ENCODE peak calls at places on chromosomes 6 and 20, in six cellular contexts. One of them, this sample, is unnamed.
A peak's percentile ranks its signal among the peaks of the same experiment; 100 is the strongest.

GRCh38 chr20:20273281-20273680 is 94.6 kb upstream of the INSM1 start:
- DNase-seq in tibial nerve: no peak
- DNase-seq in activated CD8-positive, alpha-beta T cell treated with anti-CD3 and anti-CD28 coated beads for 36 hours: no peak
- DNase-seq in spleen: no peak
- DNase-seq in H1: no peak
- DNase-seq in lung: no peak
- DNase-seq in this sample: no peak

GRCh38 chr20:699811-700338 is 24.3 kb upstream of the SCRT2 start:
- DNase-seq in H1: no peak
- DNase-seq in tibial nerve: no peak
- DNase-seq in lung: no peak
- DNase-seq in spleen: peak; percentile 64
- DNase-seq in activated CD8-positive, alpha-beta T cell treated with anti-CD3 and anti-CD28 coated beads for 36 hours: no peak
- DNase-seq in this sample: no peak

GRCh38 chr6:14165091-14165490 is 47.5 kb downstream of the CD83 start:
- DNase-seq in H1: no peak
- DNase-seq in spleen: no peak
- DNase-seq in activated CD8-positive, alpha-beta T cell treated with anti-CD3 and anti-CD28 coated beads for 36 hours: no peak
- DNase-seq in tibial nerve: no peak
- DNase-seq in lung: no peak
- DNase-seq in this sample: no peak

GRCh38 chr6:34543421-34543820 is 12.7 kb downstream of the SPDEF start:
- DNase-seq in H1: no peak
- DNase-seq in activated CD8-positive, alpha-beta T cell treated with anti-CD3 and anti-CD28 coated beads for 36 hours: no peak
- DNase-seq in tibial nerve: no peak
- DNase-seq in spleen: no peak
- DNase-seq in lung: no peak
- DNase-seq in this sample: no peak

GRCh38 chr6:5302220-5302946 is 41.1 kb downstream of the FARS2 start:
- DNase-seq in H1: no peak
- DNase-seq in lung: no peak
- DNase-seq in activated CD8-positive, alpha-beta T cell treated with anti-CD3 and anti-CD28 coated beads for 36 hours: peak; percentile 76
- DNase-seq in tibial nerve: no peak
- DNase-seq in spleen: no peak
- DNase-seq in this sample: no peak

GRCh38 chr6:140979642-140980091 is 1153.1 kb upstream of the GJE1 start:
- DNase-seq in spleen: no peak
- DNase-seq in activated CD8-positive, alpha-beta T cell treated with anti-CD3 and anti-CD28 coated beads for 36 hours: no peak
- DNase-seq in lung: peak; percentile 30
- DNase-seq in tibial nerve: peak; percentile 14
- DNase-seq in H1: no peak
- DNase-seq in this sample: no peak

GRCh38 chr6:35357671-35358070 is 15.3 kb downstream of the PPARD start:
- DNase-seq in lung: no peak
- DNase-seq in activated CD8-positive, alpha-beta T cell treated with anti-CD3 and anti-CD28 coated beads for 36 hours: no peak
- DNase-seq in tibial nerve: no peak
- DNase-seq in H1: no peak
- DNase-seq in spleen: no peak
- DNase-seq in this sample: no peak

GRCh38 chr6:165925474-165926156 is 242.0 kb downstream of the TBXT start:
- DNase-seq in activated CD8-positive, alpha-beta T cell treated with anti-CD3 and anti-CD28 coated beads for 36 hours: no peak
- DNase-seq in lung: no peak
- DNase-seq in H1: no peak
- DNase-seq in spleen: no peak
- DNase-seq in tibial nerve: no peak
- DNase-seq in this sample: no peak

GRCh38 chr20:6708010-6708409 is 59.5 kb upstream of the BMP2 start:
- DNase-seq in tibial nerve: peak; percentile 34
- DNase-seq in spleen: no peak
- DNase-seq in activated CD8-positive, alpha-beta T cell treated with anti-CD3 and anti-CD28 coated beads for 36 hours: no peak
- DNase-seq in H1: no peak
- DNase-seq in lung: peak; percentile 77
- DNase-seq in this sample: no peak

GRCh38 chr6:70520575-70520974 is 46.2 kb upstream of the SDHAF4 start:
- DNase-seq in lung: no peak
- DNase-seq in H1: no peak
- DNase-seq in tibial nerve: no peak
- DNase-seq in activated CD8-positive, alpha-beta T cell treated with anti-CD3 and anti-CD28 coated beads for 36 hours: no peak
- DNase-seq in spleen: no peak
- DNase-seq in this sample: no peak

GRCh38 chr20:21523895-21524294 is 10.0 kb upstream of the NKX2-2 start:
- DNase-seq in H1: no peak
- DNase-seq in activated CD8-positive, alpha-beta T cell treated with anti-CD3 and anti-CD28 coated beads for 36 hours: no peak
- DNase-seq in spleen: no peak
- DNase-seq in tibial nerve: no peak
- DNase-seq in lung: no peak
- DNase-seq in this sample: no peak

GRCh38 chr6:170497845-170498281 is 55.2 kb downstream of the PSMB1 start:
- DNase-seq in lung: no peak
- DNase-seq in tibial nerve: no peak
- DNase-seq in spleen: no peak
- DNase-seq in H1: peak; percentile 67
- DNase-seq in activated CD8-positive, alpha-beta T cell treated with anti-CD3 and anti-CD28 coated beads for 36 hours: no peak
- DNase-seq in this sample: no peak

GRCh38 chr6:170269151-170269872 is 21.6 kb downstream of the DLL1 start:
- DNase-seq in H1: peak; percentile 55
- DNase-seq in tibial nerve: no peak
- DNase-seq in lung: no peak
- DNase-seq in spleen: no peak
- DNase-seq in activated CD8-positive, alpha-beta T cell treated with anti-CD3 and anti-CD28 coated beads for 36 hours: no peak
- DNase-seq in this sample: no peak

GRCh38 chr6:93418448-93419303 is 683 bp downstream of the EPHA7 start:
- DNase-seq in spleen: peak; percentile 78
- DNase-seq in lung: peak; percentile 28
- DNase-seq in H1: peak; percentile 79
- DNase-seq in activated CD8-positive, alpha-beta T cell treated with anti-CD3 and anti-CD28 coated beads for 36 hours: peak; percentile 2
- DNase-seq in tibial nerve: no peak
- DNase-seq in this sample: peak; percentile 19

GRCh38 chr20:3177746-3178477 is 4.6 kb upstream of the LZTS3 start:
- DNase-seq in activated CD8-positive, alpha-beta T cell treated with anti-CD3 and anti-CD28 coated beads for 36 hours: no peak
- DNase-seq in tibial nerve: no peak
- DNase-seq in H1: no peak
- DNase-seq in spleen: peak; percentile 29
- DNase-seq in lung: no peak
- DNase-seq in this sample: no peak

GRCh38 chr6:37653933-37654565 is 43.6 kb downstream of the MDGA1 start:
- DNase-seq in lung: no peak
- DNase-seq in spleen: no peak
- DNase-seq in tibial nerve: no peak
- DNase-seq in H1: peak; percentile 81
- DNase-seq in activated CD8-positive, alpha-beta T cell treated with anti-CD3 and anti-CD28 coated beads for 36 hours: peak; percentile 77
- DNase-seq in this sample: no peak

GRCh38 chr20:43681991-43682410 is 15.1 kb downstream of the MYBL2 start:
- DNase-seq in tibial nerve: no peak
- DNase-seq in spleen: peak; percentile 92
- DNase-seq in lung: no peak
- DNase-seq in activated CD8-positive, alpha-beta T cell treated with anti-CD3 and anti-CD28 coated beads for 36 hours: peak; percentile 13
- DNase-seq in H1: no peak
- DNase-seq in this sample: no peak

GRCh38 chr6:118746100-118746874 is 94.9 kb upstream of the CEP85L start:
- DNase-seq in H1: no peak
- DNase-seq in spleen: no peak
- DNase-seq in tibial nerve: no peak
- DNase-seq in lung: no peak
- DNase-seq in activated CD8-positive, alpha-beta T cell treated with anti-CD3 and anti-CD28 coated beads for 36 hours: no peak
- DNase-seq in this sample: no peak

DNA sequence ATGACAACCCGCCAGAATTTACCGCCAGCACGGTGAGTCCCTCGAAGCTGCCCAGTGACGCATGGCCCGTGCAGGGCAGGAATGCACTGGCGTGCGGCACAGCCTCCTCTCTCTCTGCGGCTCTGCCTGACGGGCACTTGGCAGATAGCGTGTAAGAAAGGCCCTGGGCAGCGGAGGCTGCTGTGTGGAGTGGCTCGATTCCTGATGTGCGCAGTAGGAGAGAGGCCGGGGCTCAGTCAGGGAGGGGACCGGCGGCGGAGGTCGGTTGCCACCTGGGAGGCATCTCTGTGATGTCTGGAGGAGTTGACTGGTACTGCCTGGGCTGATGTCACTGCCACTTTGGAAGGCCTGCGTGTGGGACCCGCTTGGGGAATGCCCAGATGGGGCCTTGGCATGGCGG is 170.7 kb downstream of the TAF4 start:
- DNase-seq in activated CD8-positive, alpha-beta T cell treated with anti-CD3 and anti-CD28 coated beads for 36 hours: no peak
- DNase-seq in tibial nerve: no peak
- DNase-seq in spleen: peak; percentile 73
- DNase-seq in H1: no peak
- DNase-seq in lung: no peak
- DNase-seq in this sample: no peak
- TF ChIP-seq CTCF in activated CD8-positive, alpha-beta T cell treated with anti-CD3 and anti-CD28 coated beads for 36 hours: no peak
- TF ChIP-seq CTCF in tibial nerve: no peak
- TF ChIP-seq CTCF in spleen: no peak
- TF ChIP-seq CTCF in H1: no peak
- TF ChIP-seq CTCF in lung: no peak
- TF ChIP-seq CTCF in this sample: no peak

GRCh38 chr20:5328228-5328627 is 11.5 kb upstream of the PROKR2 start:
- DNase-seq in spleen: no peak
- DNase-seq in tibial nerve: no peak
- DNase-seq in H1: no peak
- DNase-seq in lung: no peak
- DNase-seq in activated CD8-positive, alpha-beta T cell treated with anti-CD3 and anti-CD28 coated beads for 36 hours: no peak
- DNase-seq in this sample: no peak

DNA sequence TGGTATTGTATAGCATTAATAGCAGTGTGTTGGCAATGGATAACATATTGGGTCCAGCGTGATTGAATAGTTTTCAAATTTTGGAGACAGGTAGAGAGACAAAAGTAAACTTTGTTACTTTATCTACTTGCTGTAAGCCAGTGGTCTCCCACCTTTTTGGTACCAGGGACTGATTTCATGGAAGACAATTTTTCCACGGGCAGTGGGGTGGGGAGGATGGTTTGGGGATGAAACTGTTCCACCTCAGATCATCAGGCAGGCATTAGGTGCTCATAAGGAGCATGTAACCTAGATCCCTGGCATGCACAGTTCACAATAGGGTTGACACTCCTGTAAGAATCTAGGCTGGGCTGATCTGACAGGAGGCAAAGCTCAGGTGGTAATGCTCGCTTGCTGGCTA is 14.6 kb upstream of the PROKR2 start:
- DNase-seq in H1: no peak
- DNase-seq in tibial nerve: no peak
- DNase-seq in lung: no peak
- DNase-seq in spleen: no peak
- DNase-seq in activated CD8-positive, alpha-beta T cell treated with anti-CD3 and anti-CD28 coated beads for 36 hours: no peak
- DNase-seq in this sample: no peak
- TF ChIP-seq CTCF in H1: no peak
- TF ChIP-seq CTCF in tibial nerve: no peak
- TF ChIP-seq CTCF in lung: no peak
- TF ChIP-seq CTCF in spleen: no peak
- TF ChIP-seq CTCF in activated CD8-positive, alpha-beta T cell treated with anti-CD3 and anti-CD28 coated beads for 36 hours: no peak
- TF ChIP-seq CTCF in this sample: no peak

GRCh38 chr6:131694832-131695426 is 6.3 kb downstream of the OR2A4 start:
- DNase-seq in tibial nerve: peak; percentile 37
- DNase-seq in lung: peak; percentile 45
- DNase-seq in H1: peak; percentile 63
- DNase-seq in spleen: no peak
- DNase-seq in activated CD8-positive, alpha-beta T cell treated with anti-CD3 and anti-CD28 coated beads for 36 hours: peak; percentile 62
- DNase-seq in this sample: no peak
- TF ChIP-seq CTCF in tibial nerve: peak; percentile 79
- TF ChIP-seq CTCF in lung: peak; percentile 61
- TF ChIP-seq CTCF in H1: peak; percentile 92
- TF ChIP-seq CTCF in spleen: peak; percentile 42
- TF ChIP-seq CTCF in activated CD8-positive, alpha-beta T cell treated with anti-CD3 and anti-CD28 coated beads for 36 hours: peak; percentile 73
- TF ChIP-seq CTCF in this sample: peak; percentile 69

GRCh38 chr6:12636336-12636735 is 80.2 kb upstream of the PHACTR1 start:
- DNase-seq in lung: no peak
- DNase-seq in tibial nerve: no peak
- DNase-seq in H1: no peak
- DNase-seq in spleen: no peak
- DNase-seq in activated CD8-positive, alpha-beta T cell treated with anti-CD3 and anti-CD28 coated beads for 36 hours: no peak
- DNase-seq in this sample: no peak
- TF ChIP-seq CTCF in lung: no peak
- TF ChIP-seq CTCF in tibial nerve: no peak
- TF ChIP-seq CTCF in H1: no peak
- TF ChIP-seq CTCF in spleen: no peak
- TF ChIP-seq CTCF in activated CD8-positive, alpha-beta T cell treated with anti-CD3 and anti-CD28 coated beads for 36 hours: no peak
- TF ChIP-seq CTCF in this sample: no peak

GRCh38 chr20:38612921-38613320 is 11.3 kb downstream of the ARHGAP40 start:
- DNase-seq in activated CD8-positive, alpha-beta T cell treated with anti-CD3 and anti-CD28 coated beads for 36 hours: no peak
- DNase-seq in spleen: no peak
- DNase-seq in lung: no peak
- DNase-seq in H1: no peak
- DNase-seq in tibial nerve: no peak
- DNase-seq in this sample: no peak

GRCh38 chr20:38608188-38608587 is 6.6 kb downstream of the ARHGAP40 start:
- DNase-seq in lung: no peak
- DNase-seq in tibial nerve: no peak
- DNase-seq in spleen: no peak
- DNase-seq in H1: no peak
- DNase-seq in activated CD8-positive, alpha-beta T cell treated with anti-CD3 and anti-CD28 coated beads for 36 hours: no peak
- DNase-seq in this sample: no peak

GRCh38 chr20:38610521-38610920 is 8.9 kb downstream of the ARHGAP40 start:
- DNase-seq in H1: no peak
- DNase-seq in lung: no peak
- DNase-seq in spleen: no peak
- DNase-seq in activated CD8-positive, alpha-beta T cell treated with anti-CD3 and anti-CD28 coated beads for 36 hours: no peak
- DNase-seq in tibial nerve: no peak
- DNase-seq in this sample: no peak

GRCh38 chr20:38607351-38607750 is 5.7 kb downstream of the ARHGAP40 start:
- DNase-seq in spleen: no peak
- DNase-seq in tibial nerve: no peak
- DNase-seq in activated CD8-positive, alpha-beta T cell treated with anti-CD3 and anti-CD28 coated beads for 36 hours: no peak
- DNase-seq in lung: no peak
- DNase-seq in H1: no peak
- DNase-seq in this sample: no peak

DNA sequence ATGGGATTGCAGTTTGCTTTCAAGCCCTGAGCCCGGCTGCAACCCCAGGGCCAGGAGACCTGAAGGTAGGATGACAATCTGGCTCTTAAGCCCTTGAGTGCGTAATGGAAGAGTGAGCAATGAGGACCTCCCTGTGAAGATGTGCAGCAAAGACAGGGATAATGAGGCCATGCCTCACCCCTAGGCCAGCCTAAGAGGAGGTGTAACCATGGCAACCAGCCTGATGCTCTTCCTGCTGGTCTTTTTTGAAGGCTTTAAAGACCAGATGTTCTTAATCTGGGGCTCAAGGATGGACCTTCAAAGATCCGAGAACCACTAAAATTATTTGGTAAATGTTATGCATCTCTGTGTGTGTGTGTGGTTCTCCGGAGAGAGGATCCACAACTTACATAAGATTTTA is 8.2 kb downstream of the ARHGAP40 start:
- DNase-seq in tibial nerve: no peak
- DNase-seq in spleen: no peak
- DNase-seq in activated CD8-positive, alpha-beta T cell treated with anti-CD3 and anti-CD28 coated beads for 36 hours: no peak
- DNase-seq in H1: no peak
- DNase-seq in lung: no peak
- DNase-seq in this sample: no peak
- TF ChIP-seq CTCF in tibial nerve: no peak
- TF ChIP-seq CTCF in spleen: no peak
- TF ChIP-seq CTCF in activated CD8-positive, alpha-beta T cell treated with anti-CD3 and anti-CD28 coated beads for 36 hours: no peak
- TF ChIP-seq CTCF in H1: no peak
- TF ChIP-seq CTCF in lung: no peak
- TF ChIP-seq CTCF in this sample: no peak

GRCh38 chr6:122289721-122290501 is 109.5 kb upstream of the HSF2 start:
- DNase-seq in spleen: no peak
- DNase-seq in lung: no peak
- DNase-seq in H1: no peak
- DNase-seq in tibial nerve: no peak
- DNase-seq in activated CD8-positive, alpha-beta T cell treated with anti-CD3 and anti-CD28 coated beads for 36 hours: no peak
- DNase-seq in this sample: no peak
- TF ChIP-seq CTCF in spleen: no peak
- TF ChIP-seq CTCF in lung: no peak
- TF ChIP-seq CTCF in H1: peak; percentile 38
- TF ChIP-seq CTCF in tibial nerve: no peak
- TF ChIP-seq CTCF in activated CD8-positive, alpha-beta T cell treated with anti-CD3 and anti-CD28 coated beads for 36 hours: no peak
- TF ChIP-seq CTCF in this sample: peak; percentile 37

GRCh38 chr6:17098007-17098406 is 3.8 kb upstream of the STMND1 start:
- DNase-seq in activated CD8-positive, alpha-beta T cell treated with anti-CD3 and anti-CD28 coated beads for 36 hours: no peak
- DNase-seq in spleen: no peak
- DNase-seq in H1: no peak
- DNase-seq in lung: no peak
- DNase-seq in tibial nerve: no peak
- DNase-seq in this sample: no peak
- TF ChIP-seq CTCF in activated CD8-positive, alpha-beta T cell treated with anti-CD3 and anti-CD28 coated beads for 36 hours: no peak
- TF ChIP-seq CTCF in spleen: no peak
- TF ChIP-seq CTCF in H1: no peak
- TF ChIP-seq CTCF in lung: no peak
- TF ChIP-seq CTCF in tibial nerve: no peak
- TF ChIP-seq CTCF in this sample: no peak